ENCODE peak calls at places on chromosomes 4 and X, in ten cellular contexts. N is gastrocnemius medialis; I is cardiac muscle cell; L is MG63; Y is mucosa of descending colon; S is AG09309; D is CD8-positive, alpha-beta memory T cell; X is fibroblast of lung; E is RWPE2; Q is kidney epithelial cell. F is an unnamed sample.

GRCh38 chrX:83934220-83934619 is 73.3 kb downstream of the CYLC1 start:
- DNase-seq in N (no peak), I (peak; percentile 0), L (no peak), Y (no peak), S (no peak), D (no peak), X (no peak), E (no peak), Q (no peak), F (no peak)

GRCh38 chr4:118917582-118917981 is 28.9 kb downstream of the SYNPO2 start:
- DNase-seq in N (no peak), I (no peak), L (no peak), Y (no peak), S (no peak), D (no peak), X (peak; percentile 30), E (no peak), Q (no peak), F (no peak)

GRCh38 chr4:56570041-56570440 is 64.5 kb downstream of the ARL9 start:
- DNase-seq in N (no peak), I (no peak), L (no peak), Y (no peak), S (peak; percentile 10), D (no peak), X (peak; percentile 83), E (no peak), Q (no peak), F (no peak)

GRCh38 chr4:54731552-54731951 is 73.8 kb downstream of the KIT start:
- DNase-seq in N (no peak), I (no peak), L (no peak), Y (no peak), S (no peak), D (no peak), X (no peak), E (no peak), Q (peak; percentile 12), F (no peak)

GRCh38 chr4:154722262-154722661 is 21.5 kb upstream of the LRAT start:
- DNase-seq in N (no peak), I (no peak), L (no peak), Y (no peak), S (no peak), D (no peak), X (no peak), E (no peak), Q (no peak), F (no peak)

GRCh38 chr4:161714022-161714751 is 449.6 kb downstream of the FSTL5 start:
- DNase-seq in N (no peak), I (no peak), L (peak; percentile 25), Y (no peak), S (peak; percentile 59), D (no peak), X (peak; percentile 93), E (no peak), Q (peak; percentile 61), F (no peak)

GRCh38 chr4:187612211-187612780 is 383.3 kb upstream of the ZFP42 start:
- DNase-seq in N (no peak), I (no peak), L (no peak), Y (no peak), S (no peak), D (no peak), X (no peak), E (no peak), Q (no peak), F (no peak)

GRCh38 chr4:18691431-18692200 is 670.1 kb upstream of the LCORL start:
- DNase-seq in N (no peak), I (peak; percentile 10), L (no peak), Y (no peak), S (no peak), D (no peak), X (peak; percentile 3), E (no peak), Q (no peak), F (no peak)

GRCh38 chr4:113358784-113359183 is 309.3 kb downstream of the ANK2 start:
- DNase-seq in N (no peak), I (no peak), L (no peak), Y (no peak), S (no peak), D (no peak), X (no peak), E (no peak), Q (no peak), F (no peak)

GRCh38 chr4:113350576-113350975 is 301.1 kb downstream of the ANK2 start:
- DNase-seq in N (no peak), I (no peak), L (no peak), Y (no peak), S (no peak), D (no peak), X (no peak), E (no peak), Q (no peak), F (no peak)

GRCh38 chr4:113356452-113356851 is 307.0 kb downstream of the ANK2 start:
- DNase-seq in N (no peak), I (no peak), L (no peak), Y (no peak), S (no peak), D (no peak), X (no peak), E (no peak), Q (no peak), F (no peak)

DNA sequence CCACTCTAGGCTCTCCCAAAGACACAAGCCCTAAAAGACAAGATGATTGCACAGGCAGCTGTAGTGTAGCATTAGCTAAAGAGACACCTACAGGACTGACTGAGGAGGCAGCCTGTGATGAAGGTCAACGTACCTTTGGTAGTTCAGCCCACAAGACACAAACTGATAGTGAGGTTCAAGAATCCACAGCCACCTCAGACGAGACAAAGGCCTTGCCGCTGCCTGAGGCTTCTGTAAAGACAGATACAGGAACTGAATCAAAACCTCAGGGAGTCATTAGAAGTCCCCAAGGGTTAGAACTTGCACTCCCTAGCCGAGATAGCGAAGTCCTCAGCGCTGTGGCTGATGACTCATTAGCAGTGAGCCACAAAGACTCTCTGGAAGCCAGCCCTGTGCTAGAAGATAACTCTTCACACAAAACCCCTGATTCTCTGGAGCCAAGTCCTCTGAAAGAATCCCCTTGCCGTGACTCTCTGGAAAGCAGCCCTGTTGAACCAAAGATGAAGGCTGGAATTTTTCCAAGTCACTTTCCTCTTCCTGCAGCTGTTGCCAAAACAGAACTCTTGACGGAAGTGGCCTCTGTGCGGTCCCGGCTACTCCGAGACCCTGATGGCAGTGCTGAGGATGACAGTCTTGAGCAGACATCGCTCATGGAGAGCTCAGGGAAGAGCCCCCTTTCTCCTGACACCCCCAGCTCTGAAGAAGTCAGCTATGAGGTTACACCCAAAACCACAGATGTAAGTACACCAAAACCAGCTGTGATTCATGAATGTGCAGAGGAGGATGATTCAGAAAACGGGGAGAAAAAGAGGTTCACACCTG is 306.3 kb downstream of the ANK2 start:
- DNase-seq in N (no peak), I (no peak), L (peak; percentile 57), Y (peak; percentile 19), S (peak; percentile 59), D (peak; percentile 17), X (peak; percentile 97), E (no peak), Q (peak; percentile 23), F (peak; percentile 16)
- H3K4me3 ChIP-seq in N (no peak overlapping the region), I (no peak overlapping the region), L (no peak overlapping the region), Y (no peak overlapping the region), S (no peak overlapping the region), D (peak overlapping the region; percentile 30), X (no peak overlapping the region), E (no peak overlapping the region), Q (no peak overlapping the region), F (peak overlapping the region; percentile 34)

DNA sequence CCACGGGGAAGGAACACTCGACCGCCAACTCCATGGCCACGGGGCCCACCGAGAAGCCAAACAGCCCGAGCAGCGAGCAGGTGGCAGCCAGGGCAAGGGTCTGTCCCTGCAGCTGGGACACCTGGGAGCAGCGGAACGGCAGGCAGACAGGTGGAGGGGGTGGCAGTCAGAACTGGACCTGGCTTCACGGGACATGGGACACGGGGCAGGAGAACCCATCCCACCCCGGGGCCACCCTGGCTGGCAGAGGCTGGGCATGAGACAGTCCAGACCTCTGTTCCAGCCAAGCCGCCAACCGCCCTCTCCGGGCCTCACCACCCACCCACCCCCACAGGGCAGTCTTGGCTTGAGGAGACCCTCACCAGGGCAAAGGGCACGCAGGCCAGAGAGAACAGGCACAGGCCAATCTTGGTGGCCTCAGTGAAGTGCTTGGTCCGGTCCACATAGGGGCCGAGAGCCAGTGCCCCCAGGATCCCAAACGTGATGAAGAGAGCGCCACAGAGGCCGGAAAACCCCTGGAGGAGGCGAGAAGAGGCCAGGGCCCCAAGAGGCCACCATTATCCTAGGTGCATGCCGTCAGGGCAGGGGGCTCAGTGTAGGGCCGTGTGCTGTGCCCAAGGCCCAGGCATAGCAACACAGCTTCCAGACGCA is 5.6 kb downstream of the SLC49A3 start:
- DNase-seq in N (no peak), I (no peak), L (no peak), Y (no peak), S (no peak), D (no peak), X (no peak), E (no peak), Q (no peak), F (no peak)
- H3K4me3 ChIP-seq in N (no peak overlapping the region), I (no peak overlapping the region), L (no peak overlapping the region), Y (no peak overlapping the region), S (no peak overlapping the region), D (no peak overlapping the region), X (no peak overlapping the region), E (no peak overlapping the region), Q (no peak overlapping the region), F (no peak overlapping the region)

GRCh38 chr4:3871181-3871852 is 105.1 kb downstream of the ADRA2C start:
- DNase-seq in N (no peak), I (peak; percentile 75), L (peak; percentile 39), Y (no peak), S (no peak), D (peak; percentile 15), X (no peak), E (peak; percentile 56), Q (no peak), F (no peak)

GRCh38 chr4:3870567-3870962 is 104.4 kb downstream of the ADRA2C start:
- DNase-seq in N (no peak), I (no peak), L (no peak), Y (no peak), S (no peak), D (no peak), X (no peak), E (peak; percentile 16), Q (no peak), F (no peak)

GRCh38 chr4:3873446-3874415 is 107.5 kb downstream of the ADRA2C start:
- DNase-seq in N (no peak), I (peak; percentile 19), L (no peak), Y (no peak), S (no peak), D (no peak), X (no peak), E (peak; percentile 34), Q (no peak), F (no peak)

GRCh38 chr4:3872834-3873313 is 106.7 kb downstream of the ADRA2C start:
- DNase-seq in N (no peak), I (no peak), L (no peak), Y (no peak), S (no peak), D (no peak), X (no peak), E (no peak), Q (no peak), F (no peak)

GRCh38 chr4:3871881-3872833 is 106.0 kb downstream of the ADRA2C start:
- DNase-seq in N (no peak), I (no peak), L (no peak), Y (no peak), S (no peak), D (no peak), X (no peak), E (peak; percentile 50), Q (no peak), F (no peak)
- H3K4me3 ChIP-seq in N (no peak overlapping the region), I (peak overlapping the region; percentile 21), L (no peak overlapping the region), Y (no peak overlapping the region), S (no peak overlapping the region), D (no peak overlapping the region), X (no peak overlapping the region), E (no peak overlapping the region), Q (no peak overlapping the region), F (no peak overlapping the region)

DNA sequence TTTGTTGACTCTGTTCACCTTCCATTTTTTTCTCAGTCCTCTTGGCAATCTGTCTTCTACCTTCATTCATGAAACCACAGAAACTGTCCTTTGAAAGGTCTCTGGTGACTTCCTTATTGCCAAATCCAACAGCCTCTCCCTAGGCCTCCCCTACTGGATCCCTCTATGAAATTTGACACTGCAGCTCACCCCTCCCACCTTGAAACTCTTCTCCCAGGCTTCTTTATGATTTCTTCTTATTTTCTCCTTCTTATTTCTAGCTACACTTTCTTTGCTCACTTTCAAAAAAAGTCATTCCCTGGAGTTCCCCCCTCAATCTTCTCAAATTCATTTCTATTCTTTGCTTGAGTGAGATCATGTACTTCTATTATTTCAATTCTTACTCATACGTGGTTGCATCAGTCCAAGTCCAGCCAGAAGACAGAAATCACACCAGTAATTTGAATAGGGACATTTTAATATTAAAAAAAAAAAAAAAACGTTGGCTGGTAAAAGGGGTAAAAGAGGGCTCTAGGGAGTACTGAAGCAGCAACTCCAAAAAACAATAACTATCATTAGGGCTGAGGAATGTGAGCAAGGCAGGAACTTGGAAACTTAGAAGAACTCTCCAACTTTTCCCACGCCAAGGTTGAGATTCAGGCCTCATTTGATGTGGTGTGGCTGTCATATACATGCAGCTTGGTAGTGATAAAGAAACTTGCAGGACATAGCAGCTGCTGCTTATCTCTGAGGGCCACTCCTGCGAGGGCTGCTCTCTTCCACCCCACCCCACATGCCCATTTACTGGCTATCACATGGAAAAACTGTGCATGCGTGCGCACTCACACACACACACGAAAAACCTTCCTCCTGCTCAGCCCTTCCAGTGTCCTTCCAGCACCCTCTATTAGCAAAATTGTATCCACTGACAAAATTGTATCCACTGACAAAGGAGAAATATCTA is 169.8 kb upstream of the GALNT7 start:
- DNase-seq in N (no peak), I (no peak), L (peak; percentile 11), Y (peak; percentile 21), S (no peak), D (no peak), X (peak; percentile 88), E (no peak), Q (peak; percentile 72), F (no peak)
- H3K4me3 ChIP-seq in N (no peak overlapping the region), I (no peak overlapping the region), L (no peak overlapping the region), Y (no peak overlapping the region), S (no peak overlapping the region), D (no peak overlapping the region), X (no peak overlapping the region), E (no peak overlapping the region), Q (no peak overlapping the region), F (no peak overlapping the region)